ENCODE peak calls at places on chromosomes 11 and 22, in eight cellular contexts. One of them, this sample, is unnamed. For H3K4me1, the result is how much of the 10 kb centered on the place peaks cover.

GRCh38 chr11:129636926-129637325 is 178.7 kb upstream of the TMEM45B start:
- DNase-seq in fibroblast of lung: peak
- DNase-seq in psoas muscle: no peak
- DNase-seq in HAP-1: no peak
- DNase-seq in IMR-90: no peak
- DNase-seq in PC-3: no peak
- DNase-seq in sigmoid colon: no peak
- DNase-seq in CD8-positive, alpha-beta T cell: no peak
- DNase-seq in this sample: no peak

GRCh38 chr11:2203440-2204259 is 32.0 kb upstream of the TH start:
- DNase-seq in fibroblast of lung: no peak
- DNase-seq in psoas muscle: peak
- DNase-seq in HAP-1: no peak
- DNase-seq in IMR-90: no peak
- DNase-seq in PC-3: no peak
- DNase-seq in sigmoid colon: peak
- DNase-seq in CD8-positive, alpha-beta T cell: no peak
- DNase-seq in this sample: no peak

GRCh38 chr11:133548641-133549040 is 16.3 kb upstream of the OPCML start:
- DNase-seq in fibroblast of lung: no peak
- DNase-seq in psoas muscle: no peak
- DNase-seq in HAP-1: no peak
- DNase-seq in IMR-90: no peak
- DNase-seq in PC-3: no peak
- DNase-seq in sigmoid colon: no peak
- DNase-seq in CD8-positive, alpha-beta T cell: no peak
- DNase-seq in this sample: no peak

GRCh38 chr22:35337932-35338331 is 38.2 kb downstream of the TOM1 start:
- DNase-seq in fibroblast of lung: no peak
- DNase-seq in psoas muscle: no peak
- DNase-seq in HAP-1: no peak
- DNase-seq in IMR-90: no peak
- DNase-seq in PC-3: no peak
- DNase-seq in sigmoid colon: no peak
- DNase-seq in CD8-positive, alpha-beta T cell: no peak
- DNase-seq in this sample: no peak

GRCh38 chr11:1887451-1888346 is 4.0 kb downstream of the PRR33 start:
- DNase-seq in fibroblast of lung: no peak
- DNase-seq in psoas muscle: no peak
- DNase-seq in HAP-1: no peak
- DNase-seq in IMR-90: no peak
- DNase-seq in PC-3: no peak
- DNase-seq in sigmoid colon: no peak
- DNase-seq in CD8-positive, alpha-beta T cell: no peak
- DNase-seq in this sample: no peak

GRCh38 chr11:73396251-73396930 is 20.2 kb downstream of the RELT start:
- DNase-seq in fibroblast of lung: no peak
- DNase-seq in psoas muscle: no peak
- DNase-seq in HAP-1: no peak
- DNase-seq in IMR-90: no peak
- DNase-seq in PC-3: no peak
- DNase-seq in sigmoid colon: no peak
- DNase-seq in CD8-positive, alpha-beta T cell: no peak
- DNase-seq in this sample: no peak

GRCh38 chr22:37196539-37197450 is 8.7 kb upstream of the C1QTNF6 start:
- DNase-seq in fibroblast of lung: peak
- DNase-seq in psoas muscle: peak
- DNase-seq in HAP-1: no peak
- DNase-seq in IMR-90: peak
- DNase-seq in PC-3: peak
- DNase-seq in sigmoid colon: peak
- DNase-seq in CD8-positive, alpha-beta T cell: no peak
- DNase-seq in this sample: no peak

GRCh38 chr22:49255154-49255553 is 572.5 kb downstream of the BRD1 start:
- DNase-seq in fibroblast of lung: no peak
- DNase-seq in psoas muscle: no peak
- DNase-seq in HAP-1: no peak
- DNase-seq in IMR-90: no peak
- DNase-seq in PC-3: no peak
- DNase-seq in sigmoid colon: no peak
- DNase-seq in CD8-positive, alpha-beta T cell: no peak
- DNase-seq in this sample: no peak

GRCh38 chr11:78187366-78188011 is 937 bp downstream of the KCTD21 start:
- DNase-seq in fibroblast of lung: no peak
- DNase-seq in psoas muscle: no peak
- DNase-seq in HAP-1: no peak
- DNase-seq in IMR-90: no peak
- DNase-seq in PC-3: no peak
- DNase-seq in sigmoid colon: peak
- DNase-seq in CD8-positive, alpha-beta T cell: no peak
- DNase-seq in this sample: no peak

GRCh38 chr11:16392646-16393045 is 36.3 kb upstream of the SOX6 start:
- DNase-seq in fibroblast of lung: peak
- DNase-seq in psoas muscle: no peak
- DNase-seq in HAP-1: no peak
- DNase-seq in IMR-90: peak
- DNase-seq in PC-3: no peak
- DNase-seq in sigmoid colon: no peak
- DNase-seq in CD8-positive, alpha-beta T cell: no peak
- DNase-seq in this sample: no peak

GRCh38 chr11:74546752-74547151 is 45.6 kb upstream of the POLD3 start:
- DNase-seq in fibroblast of lung: no peak
- DNase-seq in psoas muscle: no peak
- DNase-seq in HAP-1: no peak
- DNase-seq in IMR-90: no peak
- DNase-seq in PC-3: peak
- DNase-seq in sigmoid colon: no peak
- DNase-seq in CD8-positive, alpha-beta T cell: no peak
- DNase-seq in this sample: no peak

GRCh38 chr22:43837666-43838065 is 24.6 kb downstream of the SULT4A1 start:
- DNase-seq in fibroblast of lung: no peak
- DNase-seq in psoas muscle: peak
- DNase-seq in HAP-1: no peak
- DNase-seq in IMR-90: no peak
- DNase-seq in PC-3: no peak
- DNase-seq in sigmoid colon: no peak
- DNase-seq in CD8-positive, alpha-beta T cell: no peak
- DNase-seq in this sample: no peak

GRCh38 chr11:46686886-46687810 is 13.3 kb downstream of the ARHGAP1 start:
- DNase-seq in fibroblast of lung: peak
- DNase-seq in psoas muscle: no peak
- DNase-seq in HAP-1: no peak
- DNase-seq in IMR-90: peak
- DNase-seq in PC-3: no peak
- DNase-seq in sigmoid colon: no peak
- DNase-seq in CD8-positive, alpha-beta T cell: no peak
- DNase-seq in this sample: no peak

GRCh38 chr11:96356837-96357236 is 13.8 kb upstream of the MAML2 start:
- DNase-seq in fibroblast of lung: no peak
- DNase-seq in psoas muscle: no peak
- DNase-seq in HAP-1: peak
- DNase-seq in IMR-90: no peak
- DNase-seq in PC-3: no peak
- DNase-seq in sigmoid colon: no peak
- DNase-seq in CD8-positive, alpha-beta T cell: no peak
- DNase-seq in this sample: no peak

GRCh38 chr11:102596578-102596977 is 28.6 kb downstream of the MMP20 start:
- DNase-seq in fibroblast of lung: no peak
- DNase-seq in psoas muscle: no peak
- DNase-seq in HAP-1: no peak
- DNase-seq in IMR-90: no peak
- DNase-seq in PC-3: no peak
- DNase-seq in sigmoid colon: no peak
- DNase-seq in CD8-positive, alpha-beta T cell: no peak
- DNase-seq in this sample: no peak
- H3K4me1 ChIP-seq in fibroblast of lung: under half
- H3K4me1 ChIP-seq in psoas muscle: under half
- H3K4me1 ChIP-seq in HAP-1: under half
- H3K4me1 ChIP-seq in IMR-90: under half
- H3K4me1 ChIP-seq in PC-3: under half
- H3K4me1 ChIP-seq in sigmoid colon: under half
- H3K4me1 ChIP-seq in CD8-positive, alpha-beta T cell: under half
- H3K4me1 ChIP-seq in this sample: under half

GRCh38 chr22:32800158-32800557 is 1.3 kb upstream of the TIMP3 start:
- DNase-seq in fibroblast of lung: peak
- DNase-seq in psoas muscle: no peak
- DNase-seq in HAP-1: no peak
- DNase-seq in IMR-90: no peak
- DNase-seq in PC-3: no peak
- DNase-seq in sigmoid colon: peak
- DNase-seq in CD8-positive, alpha-beta T cell: no peak
- DNase-seq in this sample: no peak
- H3K4me1 ChIP-seq in fibroblast of lung: under half
- H3K4me1 ChIP-seq in psoas muscle: under half
- H3K4me1 ChIP-seq in HAP-1: under half
- H3K4me1 ChIP-seq in IMR-90: under half
- H3K4me1 ChIP-seq in PC-3: under half
- H3K4me1 ChIP-seq in sigmoid colon: under half
- H3K4me1 ChIP-seq in CD8-positive, alpha-beta T cell: under half
- H3K4me1 ChIP-seq in this sample: under half

GRCh38 chr22:46054878-46055158 is 77.9 kb upstream of the WNT7B start:
- DNase-seq in fibroblast of lung: no peak
- DNase-seq in psoas muscle: peak
- DNase-seq in HAP-1: peak
- DNase-seq in IMR-90: no peak
- DNase-seq in PC-3: no peak
- DNase-seq in sigmoid colon: no peak
- DNase-seq in CD8-positive, alpha-beta T cell: no peak
- DNase-seq in this sample: no peak

GRCh38 chr22:46057206-46057605 is 80.2 kb upstream of the WNT7B start:
- DNase-seq in fibroblast of lung: peak
- DNase-seq in psoas muscle: peak
- DNase-seq in HAP-1: peak
- DNase-seq in IMR-90: no peak
- DNase-seq in PC-3: peak
- DNase-seq in sigmoid colon: peak
- DNase-seq in CD8-positive, alpha-beta T cell: no peak
- DNase-seq in this sample: no peak

GRCh38 chr22:46056169-46057041 is 79.4 kb upstream of the WNT7B start:
- DNase-seq in fibroblast of lung: no peak
- DNase-seq in psoas muscle: peak
- DNase-seq in HAP-1: peak
- DNase-seq in IMR-90: no peak
- DNase-seq in PC-3: peak
- DNase-seq in sigmoid colon: peak
- DNase-seq in CD8-positive, alpha-beta T cell: no peak
- DNase-seq in this sample: peak

GRCh38 chr22:46055176-46055850 is 78.4 kb upstream of the WNT7B start:
- DNase-seq in fibroblast of lung: no peak
- DNase-seq in psoas muscle: peak
- DNase-seq in HAP-1: peak
- DNase-seq in IMR-90: no peak
- DNase-seq in PC-3: peak
- DNase-seq in sigmoid colon: peak
- DNase-seq in CD8-positive, alpha-beta T cell: no peak
- DNase-seq in this sample: no peak

GRCh38 chr22:46055851-46056168 is 78.8 kb upstream of the WNT7B start:
- DNase-seq in fibroblast of lung: no peak
- DNase-seq in psoas muscle: no peak
- DNase-seq in HAP-1: no peak
- DNase-seq in IMR-90: no peak
- DNase-seq in PC-3: no peak
- DNase-seq in sigmoid colon: no peak
- DNase-seq in CD8-positive, alpha-beta T cell: no peak
- DNase-seq in this sample: no peak
- H3K4me1 ChIP-seq in fibroblast of lung: under half
- H3K4me1 ChIP-seq in psoas muscle: half or more
- H3K4me1 ChIP-seq in HAP-1: half or more
- H3K4me1 ChIP-seq in IMR-90: under half
- H3K4me1 ChIP-seq in PC-3: half or more
- H3K4me1 ChIP-seq in sigmoid colon: half or more
- H3K4me1 ChIP-seq in CD8-positive, alpha-beta T cell: half or more
- H3K4me1 ChIP-seq in this sample: half or more

GRCh38 chr11:93524868-93525267 is 18.3 kb downstream of the SMCO4 start:
- DNase-seq in fibroblast of lung: no peak
- DNase-seq in psoas muscle: no peak
- DNase-seq in HAP-1: no peak
- DNase-seq in IMR-90: no peak
- DNase-seq in PC-3: no peak
- DNase-seq in sigmoid colon: no peak
- DNase-seq in CD8-positive, alpha-beta T cell: no peak
- DNase-seq in this sample: no peak
- H3K4me1 ChIP-seq in fibroblast of lung: under half
- H3K4me1 ChIP-seq in psoas muscle: under half
- H3K4me1 ChIP-seq in HAP-1: under half
- H3K4me1 ChIP-seq in IMR-90: under half
- H3K4me1 ChIP-seq in PC-3: under half
- H3K4me1 ChIP-seq in sigmoid colon: under half
- H3K4me1 ChIP-seq in CD8-positive, alpha-beta T cell: under half
- H3K4me1 ChIP-seq in this sample: under half

GRCh38 chr22:39469681-39470461 is 13.1 kb downstream of the MGAT3 start:
- DNase-seq in fibroblast of lung: no peak
- DNase-seq in psoas muscle: no peak
- DNase-seq in HAP-1: no peak
- DNase-seq in IMR-90: no peak
- DNase-seq in PC-3: no peak
- DNase-seq in sigmoid colon: no peak
- DNase-seq in CD8-positive, alpha-beta T cell: no peak
- DNase-seq in this sample: no peak
- H3K4me1 ChIP-seq in fibroblast of lung: under half
- H3K4me1 ChIP-seq in psoas muscle: under half
- H3K4me1 ChIP-seq in HAP-1: under half
- H3K4me1 ChIP-seq in IMR-90: under half
- H3K4me1 ChIP-seq in PC-3: under half
- H3K4me1 ChIP-seq in sigmoid colon: under half
- H3K4me1 ChIP-seq in CD8-positive, alpha-beta T cell: under half
- H3K4me1 ChIP-seq in this sample: half or more

This sample was measured in SJSA1.